ENCODE peak calls at places on chromosomes 3 and 15, in five cellular contexts. G is GM23248; J is A549; X is heart left ventricle; D is CD8-positive, alpha-beta memory T cell. W is an unnamed sample.

GRCh38 chr3:145727416-145727930 is 433.5 kb downstream of the PLOD2 start:
- DNase-seq in G (no peak), J (no peak), D (no peak), X (no peak), W (no peak)

GRCh38 chr3:13091898-13092620 is 18.8 kb upstream of the IQSEC1 start:
- DNase-seq in J (peak), X (peak), D (peak), G (peak), W (peak)

GRCh38 chr15:62362608-62363007 is 197.5 kb upstream of the C2CD4B start:
- DNase-seq in X (no peak), J (no peak), D (no peak), G (peak), W (no peak)

GRCh38 chr3:41148446-41148845 is 50.9 kb upstream of the CTNNB1 start:
- DNase-seq in J (no peak), D (no peak), X (no peak), G (no peak), W (no peak)

GRCh38 chr3:117910820-117911524 is 1123.7 kb downstream of the IGSF11 start:
- DNase-seq in D (no peak), J (no peak), G (no peak), X (no peak), W (no peak)

GRCh38 chr3:186142556-186142955 is 33.7 kb upstream of the ETV5 start:
- DNase-seq in G (no peak), D (no peak), X (no peak), J (no peak), W (no peak)

GRCh38 chr3:104628185-104628789 is 738.4 kb upstream of the ALCAM start:
- DNase-seq in G (peak), D (no peak), J (peak), X (no peak), W (no peak)

GRCh38 chr3:141407043-141407442 is 38.7 kb downstream of the ZBTB38 start:
- DNase-seq in D (no peak), J (no peak), G (peak), X (no peak), W (no peak)

GRCh38 chr15:58293622-58294550 is 137.9 kb upstream of the LIPC start:
- DNase-seq in D (no peak), J (no peak), G (no peak), X (no peak), W (no peak)

GRCh38 chr3:45642731-45643152 is 46.5 kb upstream of the SACM1L start:
- DNase-seq in D (no peak), X (no peak), G (peak), J (no peak), W (peak)

GRCh38 chr3:134104031-134104430 is 74.3 kb upstream of the SLCO2A1 start:
- DNase-seq in J (no peak), X (no peak), G (peak), D (no peak), W (no peak)

GRCh38 chr15:80929689-80930088 is 59.9 kb downstream of the MESD start:
- DNase-seq in J (no peak), G (peak), D (no peak), X (no peak), W (no peak)

GRCh38 chr15:87461621-87462020 is 794.9 kb downstream of the NTRK3 start:
- DNase-seq in J (no peak), G (no peak), X (no peak), D (no peak), W (no peak)

GRCh38 chr3:42263354-42264346 is 2.3 kb downstream of the CCK start:
- DNase-seq in G (peak), J (no peak), D (no peak), X (no peak), W (no peak)

GRCh38 chr3:23612296-23612891 is 193.4 kb upstream of the UBE2E1 start:
- DNase-seq in J (no peak), X (no peak), G (peak), D (no peak), W (peak)

GRCh38 chr15:30954674-30955073 is 36.8 kb downstream of the MTMR10 start:
- DNase-seq in X (no peak), G (peak), D (no peak), J (peak), W (no peak)

GRCh38 chr3:106214641-106215040 is 345.8 kb upstream of the CBLB start:
- DNase-seq in J (no peak), G (no peak), D (no peak), X (no peak), W (no peak)

GRCh38 chr15:41772720-41773331 is 1.5 kb upstream of the MAPKBP1 start:
- DNase-seq in G (peak), D (peak), X (no peak), J (peak), W (peak)

GRCh38 chr15:66654718-66655375 is 47.2 kb upstream of the SMAD6 start:
- DNase-seq in D (no peak), X (no peak), G (peak), J (no peak), W (peak)

GRCh38 chr3:140236836-140237476 is 302.0 kb downstream of the CLSTN2 start:
- DNase-seq in J (no peak), X (no peak), G (peak), D (no peak), W (no peak)

GRCh38 chr15:54519577-54519976 is 541.3 kb downstream of the UNC13C start:
- DNase-seq in D (no peak), G (no peak), J (no peak), X (no peak), W (no peak)

GRCh38 chr15:67836955-67837354 is 2.9 kb downstream of the RNU6-1 start:
- DNase-seq in D (no peak), G (no peak), J (no peak), X (no peak), W (no peak)

GRCh38 chr15:51024735-51025453 is 69.8 kb downstream of the TNFAIP8L3 start:
- DNase-seq in G (peak), X (no peak), J (no peak), D (no peak), W (no peak)

DNA sequence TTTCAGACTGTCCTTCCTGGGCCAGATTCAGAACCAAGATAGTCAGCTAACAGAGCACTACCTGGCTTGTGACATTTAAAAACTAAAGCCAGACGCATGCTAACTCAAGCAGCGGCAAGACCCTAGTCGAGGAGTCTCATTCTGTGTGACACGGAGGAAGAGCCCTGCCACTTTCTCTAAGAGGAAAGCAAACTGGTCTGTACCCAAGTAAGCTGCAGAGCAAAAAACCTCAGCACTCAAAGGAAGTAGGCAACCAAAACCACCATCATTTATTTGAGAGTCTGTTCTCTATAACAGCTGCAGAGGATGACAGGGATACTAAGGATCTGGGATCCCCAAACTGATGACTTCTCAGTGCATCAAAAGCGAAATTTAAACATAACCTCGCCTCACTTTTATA is 152.1 kb downstream of the OSBPL10 start:
- DNase-seq in J (no peak), G (no peak), D (no peak), X (no peak), W (no peak)
- H3K27ac ChIP-seq in J (no peak), G (no peak), D (no peak), X (no peak), W (no peak)

DNA sequence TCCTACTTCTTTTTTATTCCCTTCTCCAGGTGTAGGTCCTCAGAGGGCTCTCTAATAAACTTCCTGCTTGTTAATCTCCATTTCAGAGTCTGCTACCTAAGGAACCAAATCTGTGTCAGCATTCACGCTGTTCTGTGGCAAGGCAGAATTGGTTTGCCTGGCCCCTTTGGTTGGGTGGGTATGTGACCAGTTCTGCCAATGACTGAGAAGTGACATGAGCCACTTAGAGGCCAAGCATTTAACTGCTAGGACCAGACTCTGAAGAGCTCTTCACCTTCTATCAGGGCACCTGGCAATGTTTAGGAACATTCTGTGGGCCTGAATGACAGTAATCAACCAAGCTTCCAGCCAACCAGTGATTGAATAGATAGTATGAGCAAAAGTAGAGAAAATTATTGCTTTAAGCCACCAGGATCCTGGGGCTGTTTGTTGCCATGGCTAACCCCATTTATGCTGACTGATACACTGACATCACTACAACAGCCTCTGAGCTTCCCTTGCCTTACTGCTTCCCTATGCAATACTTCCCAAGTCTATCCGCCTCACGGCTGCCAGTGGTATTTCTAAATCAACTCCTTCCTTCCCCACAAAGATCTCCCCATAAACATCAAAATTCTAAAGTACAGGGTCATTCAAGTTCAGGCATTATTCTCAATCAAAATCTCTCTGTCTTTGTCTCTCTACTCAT is 7.6 kb downstream of the FRMD4B start:
- DNase-seq in J (no peak), X (no peak), D (no peak), G (no peak), W (no peak)
- H3K27ac ChIP-seq in J (no peak), X (no peak), D (no peak), G (no peak), W (no peak)

GRCh38 chr3:101814835-101815234 is 34.5 kb upstream of the NFKBIZ start:
- DNase-seq in J (no peak), D (no peak), X (no peak), G (no peak), W (no peak)
- H3K27ac ChIP-seq in J (peak), D (no peak), X (no peak), G (no peak), W (no peak)

DNA sequence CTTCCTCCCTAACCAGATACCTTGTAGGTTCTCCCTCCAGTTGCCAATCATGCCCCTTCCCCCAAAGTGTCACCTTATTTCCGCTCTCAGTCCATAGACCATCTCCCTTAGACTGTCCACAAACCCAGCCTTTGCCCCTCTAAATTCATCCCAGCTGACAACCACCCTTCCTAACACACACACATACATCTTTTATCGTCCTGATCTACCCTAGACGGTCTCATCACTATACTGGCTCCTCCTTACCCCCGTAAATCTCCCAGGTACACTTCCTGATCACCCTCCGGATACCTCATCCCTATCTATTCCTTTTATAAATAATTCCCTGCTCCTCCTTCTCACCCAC is 828 bp downstream of the THOC7 start:
- DNase-seq in X (no peak), D (no peak), G (no peak), J (no peak), W (no peak)
- H3K27ac ChIP-seq in X (peak), D (peak), G (no peak), J (peak), W (no peak)

DNA sequence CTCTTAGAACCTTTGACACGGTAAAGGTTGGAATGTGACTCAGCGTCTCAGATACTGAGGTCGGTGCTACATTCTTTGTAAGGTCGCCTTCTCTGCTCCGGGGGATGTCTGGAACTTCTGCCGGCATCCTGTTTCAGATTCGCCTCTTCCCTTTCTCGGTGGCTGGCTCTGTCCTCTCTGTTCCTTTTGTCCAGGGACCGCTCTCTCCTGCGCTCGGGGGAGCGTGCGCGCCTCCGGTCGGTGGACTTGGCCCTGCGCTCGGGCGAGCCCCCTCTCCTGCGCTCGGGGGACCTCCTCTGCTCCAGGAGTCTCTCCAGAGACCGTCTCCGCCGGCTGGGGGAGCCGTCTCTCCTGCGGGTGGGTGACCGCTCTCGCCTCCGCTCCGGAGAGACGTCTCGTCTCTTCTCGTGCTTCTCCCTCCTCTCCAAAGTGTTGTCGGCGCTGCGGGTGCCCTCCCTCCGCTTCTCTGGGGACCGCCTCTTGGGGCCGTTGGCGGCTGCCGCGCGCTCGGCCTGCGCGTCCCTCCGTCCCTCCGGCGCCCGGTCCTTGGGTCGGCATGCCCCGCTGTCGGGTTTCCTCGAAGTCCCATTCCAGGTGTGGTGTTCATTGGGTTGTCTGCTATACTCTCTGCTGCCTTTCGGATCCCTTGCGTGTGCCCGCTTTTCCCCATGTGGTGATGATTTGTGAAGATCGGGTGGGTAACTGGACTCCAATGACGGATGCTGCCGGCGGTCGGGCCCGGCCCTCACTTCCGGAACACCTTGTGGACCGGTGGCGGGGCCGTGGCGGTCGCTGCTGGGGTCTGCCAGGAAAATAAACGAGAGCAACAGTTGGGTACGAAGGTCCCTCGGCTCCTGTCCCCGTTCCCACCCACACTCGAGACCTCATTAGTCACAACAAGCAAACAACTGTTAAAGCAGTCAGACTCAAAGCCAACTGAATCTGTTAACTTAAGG is 668.8 kb upstream of the ADAMTS9 start:
- DNase-seq in G (peak), D (no peak), J (no peak), X (no peak), W (peak)
- H3K27ac ChIP-seq in G (no peak), D (no peak), J (no peak), X (peak), W (no peak)

DNA sequence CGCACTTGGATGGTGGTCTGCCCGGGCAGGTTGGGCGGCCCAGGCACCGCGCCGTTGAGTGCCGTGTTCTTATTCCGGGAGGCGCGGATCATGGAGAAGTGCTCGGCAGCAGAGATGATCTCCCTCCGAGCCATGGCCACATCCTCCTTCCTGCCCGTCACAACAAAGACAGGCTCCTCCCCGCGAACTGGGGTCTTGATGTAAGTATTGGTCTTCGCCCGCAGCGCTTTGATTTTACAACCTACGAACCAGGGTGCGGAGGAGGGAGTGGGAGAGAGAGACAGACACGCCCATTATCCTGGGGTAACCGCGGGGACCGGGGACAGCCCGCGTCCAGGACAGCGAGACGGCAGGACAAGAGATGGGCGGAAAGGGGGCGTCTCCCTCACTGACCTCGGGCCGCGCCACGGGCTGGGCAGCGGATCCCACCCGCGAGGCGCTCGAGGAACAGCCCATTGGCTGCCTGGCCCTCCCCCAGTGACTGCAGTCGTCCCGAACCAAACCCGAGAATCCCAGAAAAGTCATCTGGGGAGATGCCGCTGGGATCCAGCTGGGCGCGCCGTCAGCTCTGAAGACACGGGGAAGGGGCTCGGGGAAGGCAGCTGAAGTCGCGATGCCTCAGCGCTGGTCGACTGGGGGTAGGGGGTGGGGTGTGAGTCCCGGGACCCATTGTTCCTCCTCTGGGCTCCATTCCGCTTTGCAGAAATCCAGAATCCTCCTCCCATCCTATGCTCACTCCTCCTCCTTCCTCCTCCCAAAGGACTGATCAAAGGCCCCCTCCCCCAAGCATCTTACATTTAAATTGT is 1.2 kb downstream of the MEX3B start:
- DNase-seq in J (peak), D (no peak), G (peak), X (peak), W (peak)
- H3K27ac ChIP-seq in J (peak), D (no peak), G (peak), X (peak), W (no peak)

DNA sequence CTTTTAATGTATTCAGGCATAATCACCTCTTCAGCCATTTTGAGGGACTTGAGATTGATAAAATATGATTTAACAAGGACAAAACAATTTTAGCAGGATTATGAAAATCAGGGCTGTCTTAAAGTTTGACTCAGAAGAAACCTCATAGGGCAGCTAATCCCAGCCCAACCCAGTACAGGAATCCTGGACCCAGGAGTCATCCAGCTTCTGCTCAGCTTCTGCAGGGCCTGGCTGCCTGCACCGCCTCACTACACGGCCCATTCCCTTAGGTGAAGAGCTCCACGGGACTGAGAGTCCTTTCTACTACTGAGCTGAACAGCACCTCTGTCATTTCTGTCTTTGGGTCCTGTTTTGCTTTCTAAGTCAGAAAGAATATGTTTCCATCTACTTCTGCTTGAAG is 37.5 kb downstream of the ARHGAP31 start:
- DNase-seq in D (no peak), G (peak), X (no peak), J (no peak), W (no peak)
- H3K27ac ChIP-seq in D (no peak), G (no peak), X (peak), J (no peak), W (no peak)

GRCh38 chr3:153210660-153211059 is 48.6 kb downstream of the RAP2B start:
- DNase-seq in G (peak), J (no peak), X (no peak), D (no peak), W (no peak)
- H3K27ac ChIP-seq in G (no peak), J (no peak), X (no peak), D (no peak), W (no peak)

GRCh38 chr15:25597576-25597975 is 158.8 kb upstream of the UBE3A start:
- DNase-seq in J (no peak), G (no peak), X (no peak), D (no peak), W (peak)
- H3K27ac ChIP-seq in J (no peak), G (no peak), X (no peak), D (no peak), W (no peak)

GRCh38 chr15:91694829-91695205 is 158.7 kb upstream of the SLCO3A1 start:
- DNase-seq in X (no peak), G (peak), D (no peak), J (no peak), W (peak)
- H3K27ac ChIP-seq in X (peak), G (peak), D (no peak), J (no peak), W (peak)

W was measured in right cardiac atrium.